ENCODE peak calls at places on chromosomes 2 and 18, in five cellular contexts. G is NCI-H2029; X is EL; I is activated naive CD8-positive, alpha-beta T cell treated with anti-CD3 and anti-CD28 coated beads, Interleukin-2, amount 50 U/mL, for 24 hours; C is GM13977. O is an unnamed sample.

GRCh38 chr2:218671077-218671653 is 637 bp downstream of the RNF25 start:
- DNase-seq in X (peak), I (no peak), C (no peak), G (no peak), O (no peak)

GRCh38 chr2:96427917-96428316 is 77.2 kb downstream of the NEURL3 start:
- DNase-seq in G (no peak), I (no peak), X (peak), C (no peak), O (no peak)

GRCh38 chr2:64017811-64018714 is 1.2 kb downstream of the VPS54 start:
- DNase-seq in C (peak), X (peak), G (no peak), I (no peak), O (peak)

GRCh38 chr18:78721986-78722385 is 257.6 kb upstream of the SALL3 start:
- DNase-seq in I (no peak), X (no peak), G (no peak), C (no peak), O (no peak)

GRCh38 chr2:28424799-28425492 is 32.3 kb downstream of the FOSL2 start:
- DNase-seq in I (no peak), G (no peak), X (no peak), C (no peak), O (peak)

GRCh38 chr2:196464311-196464710 is 175.2 kb upstream of the CCDC150 start:
- DNase-seq in G (no peak), X (no peak), C (no peak), I (no peak), O (no peak)

GRCh38 chr2:279956-280654 is 7.8 kb downstream of the ALKAL2 start:
- DNase-seq in G (no peak), I (no peak), X (no peak), C (no peak), O (no peak)

GRCh38 chr2:233867993-233868532 is at the start of gene MSL3B:
- DNase-seq in X (peak), C (peak), G (peak), I (peak), O (peak)

GRCh38 chr18:21109936-21110666 is 1.5 kb downstream of the ROCK1 start:
- DNase-seq in C (no peak), X (peak), I (no peak), G (no peak), O (no peak)

GRCh38 chr2:88601302-88601701 is 26.0 kb downstream of the EIF2AK3 start:
- DNase-seq in X (no peak), C (no peak), I (no peak), G (no peak), O (no peak)

GRCh38 chr2:111626862-111627163 is 257.2 kb downstream of the ANAPC1 start:
- DNase-seq in C (no peak), G (no peak), I (no peak), X (no peak), O (no peak)

GRCh38 chr2:26706093-26706492 is 13.6 kb downstream of the KCNK3 start:
- DNase-seq in I (no peak), C (no peak), G (no peak), X (no peak), O (no peak)

GRCh38 chr2:179446475-179447141 is 182.0 kb upstream of the SESTD1 start:
- DNase-seq in C (no peak), X (no peak), G (no peak), I (no peak), O (no peak)

GRCh38 chr2:160253440-160254296 is 53.6 kb upstream of the ITGB6 start:
- DNase-seq in X (peak), G (no peak), I (no peak), C (no peak), O (no peak)

GRCh38 chr2:173436088-173436487 is 81.4 kb downstream of the CDCA7 start:
- DNase-seq in I (no peak), X (no peak), C (no peak), G (no peak), O (no peak)

GRCh38 chr2:162164802-162165201 is 12.8 kb upstream of the GCG start:
- DNase-seq in X (peak), C (no peak), I (no peak), G (no peak), O (no peak)

GRCh38 chr18:62741118-62741566 is 25.8 kb downstream of the PHLPP1 start:
- DNase-seq in I (peak), X (peak), C (no peak), G (no peak), O (no peak)

GRCh38 chr2:100193334-100193733 is 50.9 kb upstream of the AFF3 start:
- DNase-seq in G (no peak), C (no peak), I (no peak), X (no peak), O (no peak)

GRCh38 chr2:7026740-7027139 is 109.5 kb downstream of the RNF144A start:
- DNase-seq in X (no peak), G (no peak), I (no peak), C (no peak), O (no peak)

GRCh38 chr18:74896390-74896991 is 298.8 kb downstream of the ZNF407 start:
- DNase-seq in I (no peak), C (peak), X (no peak), G (peak), O (peak)

GRCh38 chr2:240129311-240129710 is 6.8 kb downstream of the COPS9 start:
- DNase-seq in C (no peak), X (no peak), G (no peak), I (no peak), O (no peak)

GRCh38 chr2:229408356-229408755 is 137.3 kb upstream of the PID1 start:
- DNase-seq in C (no peak), X (peak), G (no peak), I (no peak), O (no peak)

GRCh38 chr2:10242998-10243925 is 59.4 kb upstream of the HPCAL1 start:
- DNase-seq in C (no peak), G (no peak), I (no peak), X (no peak), O (no peak)

GRCh38 chr2:164438490-164439205 is 182.6 kb downstream of the GRB14 start:
- DNase-seq in C (no peak), I (no peak), G (no peak), X (no peak), O (no peak)

GRCh38 chr2:224885836-224886547 is 156.3 kb downstream of the DOCK10 start:
- DNase-seq in G (no peak), C (peak), I (no peak), X (peak), O (no peak)

GRCh38 chr2:43032248-43032893 is 194.0 kb downstream of the ZFP36L2 start:
- DNase-seq in C (no peak), I (no peak), X (no peak), G (peak), O (no peak)

GRCh38 chr2:71609958-71610357 is 156.6 kb downstream of the DYSF start:
- DNase-seq in I (no peak), C (peak), X (peak), G (no peak), O (no peak)

GRCh38 chr2:226079677-226080076 is 680.2 kb downstream of the NYAP2 start:
- DNase-seq in C (no peak), I (no peak), X (peak), G (no peak), O (no peak)

GRCh38 chr18:23580677-23581367 is 5.5 kb downstream of the NPC1 start:
- DNase-seq in X (peak), C (no peak), I (no peak), G (no peak), O (no peak)

GRCh38 chr2:147845608-147846002 is 776 bp downstream of the ACVR2A start:
- DNase-seq in C (no peak), X (peak), G (no peak), I (no peak), O (no peak)

GRCh38 chr2:174535757-174536703 is 49.2 kb upstream of the GPR155 start:
- DNase-seq in I (no peak), C (no peak), G (no peak), X (no peak), O (no peak)

GRCh38 chr18:56637897-56638231 is 528 bp downstream of the TXNL1 start:
- DNase-seq in I (no peak), G (no peak), C (no peak), X (peak), O (no peak)

GRCh38 chr2:120898961-120899360 is 163.3 kb downstream of the GLI2 start:
- DNase-seq in X (no peak), I (no peak), G (no peak), C (no peak), O (no peak)

GRCh38 chr2:155372969-155373368 is 674.5 kb downstream of the KCNJ3 start:
- DNase-seq in X (peak), G (no peak), C (no peak), I (no peak), O (no peak)

GRCh38 chr2:106201656-106202055 is 7.6 kb upstream of the UXS1 start:
- DNase-seq in C (no peak), X (no peak), I (no peak), G (no peak), O (no peak)

GRCh38 chr18:68604256-68604655 is 110.7 kb downstream of the TMX3 start:
- DNase-seq in C (no peak), G (no peak), I (no peak), X (no peak), O (no peak)